ENCODE peak calls at places on chromosomes 2 and 18, in four cellular contexts. M is Daoy, E is K562, Y is fibroblast of pulmonary artery. T is an unnamed sample.
A peak's percentile ranks its signal among the peaks of the same experiment; 100 is the strongest.

GRCh38 chr2:204888222-204888621 is 342.9 kb downstream of the PARD3B start:
- DNase-seq in Y (no peak), M (no peak), E (no peak), T (no peak)

GRCh38 chr2:127637725-127638252 is 8.2 kb upstream of the GPR17 start:
- DNase-seq in M (peak; percentile 92), Y (peak; percentile 74), E (peak; percentile 46), T (peak; percentile 77)

GRCh38 chr18:35753306-35753910 is 171.9 kb downstream of the GALNT1 start:
- DNase-seq in M (no peak), Y (no peak), E (no peak), T (no peak)

GRCh38 chr2:205405752-205406151 is 276.5 kb upstream of the NRP2 start:
- DNase-seq in M (peak; percentile 23), E (no peak), Y (peak; percentile 91), T (no peak)

GRCh38 chr18:32661486-32662299 is 111.1 kb downstream of the KLHL14 start:
- DNase-seq in E (no peak), Y (peak; percentile 2), M (peak; percentile 69), T (peak; percentile 87)

GRCh38 chr2:13212115-13212514 is 495.4 kb downstream of the TRIB2 start:
- DNase-seq in E (no peak), M (no peak), Y (no peak), T (no peak)

GRCh38 chr2:126782648-126783047 is 116.0 kb upstream of the TEX51 start:
- DNase-seq in Y (no peak), E (no peak), M (no peak), T (no peak)

GRCh38 chr18:58596265-58596681 is 32.6 kb downstream of the ALPK2 start:
- DNase-seq in E (no peak), M (no peak), Y (no peak), T (no peak)

GRCh38 chr2:16508061-16508851 is 157.4 kb downstream of the CYRIA start:
- DNase-seq in M (peak; percentile 66), E (peak; percentile 39), Y (peak; percentile 9), T (peak; percentile 9)

GRCh38 chr18:26794210-26795101 is 71.1 kb downstream of the AQP4 start:
- DNase-seq in E (no peak), M (no peak), Y (no peak), T (no peak)

GRCh38 chr2:203720922-203721672 is 14.7 kb downstream of the CD28 start:
- DNase-seq in M (no peak), E (no peak), Y (no peak), T (no peak)

GRCh38 chr18:48194787-48195186 is 214.4 kb downstream of the ZBTB7C start:
- DNase-seq in M (no peak), E (no peak), Y (no peak), T (no peak)